ENCODE peak calls at places on chromosomes 5 and 9, in six cellular contexts. One of them, this sample, is unnamed. For H3K4me1, the result is how much of the 10 kb centered on the place peaks cover.

GRCh38 chr9:71349218-71349617 is 227.8 kb upstream of the TRPM3 start:
- DNase-seq in SJSA1: peak
- DNase-seq in A549: no peak
- DNase-seq in GM23248: peak
- DNase-seq in tibial nerve: no peak
- DNase-seq in small intestine: no peak
- DNase-seq in this sample: no peak

GRCh38 chr5:65831276-65831675 is 95.1 kb upstream of the ERBIN start:
- DNase-seq in tibial nerve: no peak
- DNase-seq in SJSA1: no peak
- DNase-seq in A549: no peak
- DNase-seq in small intestine: no peak
- DNase-seq in GM23248: no peak
- DNase-seq in this sample: no peak

GRCh38 chr5:348726-349125 is 27.2 kb downstream of the AHRR start:
- DNase-seq in A549: no peak
- DNase-seq in GM23248: no peak
- DNase-seq in tibial nerve: no peak
- DNase-seq in small intestine: no peak
- DNase-seq in SJSA1: no peak
- DNase-seq in this sample: no peak

GRCh38 chr9:125495137-125496119 is 211.6 kb downstream of the MAPKAP1 start:
- DNase-seq in SJSA1: no peak
- DNase-seq in A549: no peak
- DNase-seq in small intestine: no peak
- DNase-seq in GM23248: peak
- DNase-seq in tibial nerve: no peak
- DNase-seq in this sample: no peak

GRCh38 chr5:58469895-58470294 is 10.0 kb upstream of the PLK2 start:
- DNase-seq in tibial nerve: no peak
- DNase-seq in GM23248: no peak
- DNase-seq in SJSA1: no peak
- DNase-seq in A549: no peak
- DNase-seq in small intestine: no peak
- DNase-seq in this sample: no peak

GRCh38 chr9:137985637-137986071 is 108.1 kb downstream of the CACNA1B start:
- DNase-seq in small intestine: no peak
- DNase-seq in tibial nerve: no peak
- DNase-seq in A549: no peak
- DNase-seq in GM23248: no peak
- DNase-seq in SJSA1: no peak
- DNase-seq in this sample: no peak

GRCh38 chr5:90193185-90193822 is 216.3 kb downstream of the CETN3 start:
- DNase-seq in GM23248: no peak
- DNase-seq in small intestine: no peak
- DNase-seq in tibial nerve: no peak
- DNase-seq in SJSA1: no peak
- DNase-seq in A549: no peak
- DNase-seq in this sample: no peak

GRCh38 chr5:177452688-177453638 is 6.3 kb downstream of the PRR7 start:
- DNase-seq in tibial nerve: no peak
- DNase-seq in small intestine: peak
- DNase-seq in GM23248: peak
- DNase-seq in A549: no peak
- DNase-seq in SJSA1: no peak
- DNase-seq in this sample: no peak

GRCh38 chr9:33142531-33142930 is 24.6 kb downstream of the B4GALT1 start:
- DNase-seq in SJSA1: no peak
- DNase-seq in GM23248: no peak
- DNase-seq in small intestine: no peak
- DNase-seq in tibial nerve: no peak
- DNase-seq in A549: no peak
- DNase-seq in this sample: no peak

GRCh38 chr5:143664623-143665022 is 147.3 kb upstream of the HMHB1 start:
- DNase-seq in tibial nerve: no peak
- DNase-seq in small intestine: no peak
- DNase-seq in GM23248: no peak
- DNase-seq in A549: no peak
- DNase-seq in SJSA1: no peak
- DNase-seq in this sample: no peak

DNA sequence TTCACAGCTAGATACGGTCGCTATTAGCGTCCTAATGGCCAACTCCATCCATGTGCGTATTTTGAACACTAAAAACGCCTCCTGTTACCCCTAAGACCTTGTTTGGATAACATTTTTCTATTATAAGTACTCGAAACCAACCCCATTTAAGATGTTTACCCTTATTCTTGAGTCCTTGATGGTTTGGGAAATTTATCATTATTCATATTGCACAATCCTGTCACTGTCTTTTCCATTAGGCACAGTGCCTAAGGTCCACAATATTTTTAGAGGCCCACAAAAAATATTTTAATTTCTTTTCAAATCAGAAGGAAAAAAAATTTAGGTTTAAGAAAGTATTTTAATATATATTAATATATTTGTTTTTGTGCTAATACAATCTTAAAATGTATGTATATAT is 1.3 kb upstream of the LIFR start:
- DNase-seq in A549: no peak
- DNase-seq in GM23248: no peak
- DNase-seq in small intestine: no peak
- DNase-seq in SJSA1: no peak
- DNase-seq in tibial nerve: no peak
- DNase-seq in this sample: no peak
- H3K4me3 ChIP-seq in A549: peak
- H3K4me3 ChIP-seq in GM23248: peak
- H3K4me3 ChIP-seq in small intestine: no peak
- H3K4me3 ChIP-seq in SJSA1: peak
- H3K4me3 ChIP-seq in tibial nerve: peak
- H3K4me3 ChIP-seq in this sample: no peak

DNA sequence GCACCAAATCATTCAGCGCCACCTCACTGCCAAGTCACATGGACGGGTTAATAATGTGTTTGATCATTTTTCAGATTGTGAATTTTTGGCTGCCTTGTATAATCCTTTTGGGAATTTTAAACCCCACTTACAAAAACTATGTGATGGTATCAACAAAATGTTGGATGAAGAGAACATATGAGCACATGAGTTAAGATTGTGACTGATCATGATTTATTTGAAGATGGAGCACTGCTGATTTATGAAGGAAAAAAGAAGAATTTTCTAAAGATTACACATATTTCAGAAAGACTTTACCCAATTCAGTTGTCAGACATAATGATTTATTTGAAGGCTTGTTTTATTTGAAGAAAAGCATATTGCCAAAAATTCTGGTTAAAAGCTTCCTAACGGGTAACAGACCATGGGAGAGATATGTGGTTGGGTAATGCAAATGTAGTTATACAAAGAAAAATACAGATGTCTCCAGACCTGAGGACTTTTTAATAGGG is 37.4 kb downstream of the TNFAIP8 start:
- DNase-seq in A549: no peak
- DNase-seq in tibial nerve: no peak
- DNase-seq in SJSA1: no peak
- DNase-seq in GM23248: no peak
- DNase-seq in small intestine: no peak
- DNase-seq in this sample: no peak
- H3K4me1 ChIP-seq in A549: under half
- H3K4me1 ChIP-seq in tibial nerve: under half
- H3K4me1 ChIP-seq in SJSA1: under half
- H3K4me1 ChIP-seq in GM23248: under half
- H3K4me1 ChIP-seq in small intestine: under half
- H3K4me1 ChIP-seq in this sample: under half

GRCh38 chr5:169300468-169301385 is at the start of gene SLIT3:
- DNase-seq in small intestine: no peak
- DNase-seq in GM23248: peak
- DNase-seq in tibial nerve: peak
- DNase-seq in SJSA1: peak
- DNase-seq in A549: peak
- DNase-seq in this sample: no peak

GRCh38 chr5:169298193-169298592 is 2.7 kb downstream of the SLIT3 start:
- DNase-seq in GM23248: peak
- DNase-seq in A549: no peak
- DNase-seq in SJSA1: no peak
- DNase-seq in tibial nerve: no peak
- DNase-seq in small intestine: no peak
- DNase-seq in this sample: no peak

GRCh38 chr5:169301386-169301930 is 519 bp upstream of the SLIT3 start:
- DNase-seq in tibial nerve: no peak
- DNase-seq in small intestine: no peak
- DNase-seq in A549: peak
- DNase-seq in GM23248: peak
- DNase-seq in SJSA1: no peak
- DNase-seq in this sample: no peak

GRCh38 chr5:169299651-169300467 is 1.1 kb downstream of the SLIT3 start:
- DNase-seq in tibial nerve: no peak
- DNase-seq in GM23248: peak
- DNase-seq in SJSA1: no peak
- DNase-seq in A549: peak
- DNase-seq in small intestine: no peak
- DNase-seq in this sample: no peak

GRCh38 chr5:169299146-169299545 is 1.8 kb downstream of the SLIT3 start:
- DNase-seq in small intestine: no peak
- DNase-seq in tibial nerve: no peak
- DNase-seq in SJSA1: no peak
- DNase-seq in A549: peak
- DNase-seq in GM23248: peak
- DNase-seq in this sample: no peak
- H3K27ac ChIP-seq in small intestine: no peak
- H3K27ac ChIP-seq in tibial nerve: peak
- H3K27ac ChIP-seq in SJSA1: no peak
- H3K27ac ChIP-seq in A549: peak
- H3K27ac ChIP-seq in GM23248: peak
- H3K27ac ChIP-seq in this sample: no peak

DNA sequence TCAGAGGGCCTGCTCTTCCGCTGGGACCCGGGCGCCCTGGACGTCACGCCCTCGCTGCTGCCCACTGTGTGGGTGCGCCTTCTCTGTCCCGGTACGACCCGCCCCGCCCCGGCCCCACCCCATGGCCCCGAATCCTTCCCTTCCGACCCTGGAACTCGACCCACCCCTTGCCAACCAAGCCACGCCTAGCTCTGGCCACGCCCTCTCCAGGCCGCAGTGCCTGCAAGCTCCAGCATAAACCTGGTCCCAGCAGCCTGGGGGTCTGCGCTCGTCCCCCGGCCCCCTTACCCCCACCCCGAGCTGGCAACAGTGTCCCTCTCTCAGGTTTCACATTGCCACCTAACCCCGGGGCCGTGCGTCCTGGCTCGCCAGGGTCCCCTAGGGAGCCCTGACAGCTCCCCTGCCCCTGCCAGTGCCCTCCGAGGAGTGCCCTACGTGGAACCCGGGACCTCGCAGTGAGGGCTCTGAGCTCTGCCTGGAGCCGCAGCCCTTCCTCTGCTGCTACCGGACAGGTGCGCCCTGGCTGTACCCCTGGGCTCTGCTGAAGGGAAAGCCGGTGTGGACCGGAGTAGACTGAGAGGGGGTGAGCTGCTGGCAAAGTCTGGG is 3.4 kb downstream of the ADGRD2 start:
- DNase-seq in GM23248: no peak
- DNase-seq in small intestine: peak
- DNase-seq in tibial nerve: no peak
- DNase-seq in A549: peak
- DNase-seq in SJSA1: no peak
- DNase-seq in this sample: no peak
- H3K4me3 ChIP-seq in GM23248: no peak
- H3K4me3 ChIP-seq in small intestine: no peak
- H3K4me3 ChIP-seq in tibial nerve: no peak
- H3K4me3 ChIP-seq in A549: peak
- H3K4me3 ChIP-seq in SJSA1: no peak
- H3K4me3 ChIP-seq in this sample: no peak

DNA sequence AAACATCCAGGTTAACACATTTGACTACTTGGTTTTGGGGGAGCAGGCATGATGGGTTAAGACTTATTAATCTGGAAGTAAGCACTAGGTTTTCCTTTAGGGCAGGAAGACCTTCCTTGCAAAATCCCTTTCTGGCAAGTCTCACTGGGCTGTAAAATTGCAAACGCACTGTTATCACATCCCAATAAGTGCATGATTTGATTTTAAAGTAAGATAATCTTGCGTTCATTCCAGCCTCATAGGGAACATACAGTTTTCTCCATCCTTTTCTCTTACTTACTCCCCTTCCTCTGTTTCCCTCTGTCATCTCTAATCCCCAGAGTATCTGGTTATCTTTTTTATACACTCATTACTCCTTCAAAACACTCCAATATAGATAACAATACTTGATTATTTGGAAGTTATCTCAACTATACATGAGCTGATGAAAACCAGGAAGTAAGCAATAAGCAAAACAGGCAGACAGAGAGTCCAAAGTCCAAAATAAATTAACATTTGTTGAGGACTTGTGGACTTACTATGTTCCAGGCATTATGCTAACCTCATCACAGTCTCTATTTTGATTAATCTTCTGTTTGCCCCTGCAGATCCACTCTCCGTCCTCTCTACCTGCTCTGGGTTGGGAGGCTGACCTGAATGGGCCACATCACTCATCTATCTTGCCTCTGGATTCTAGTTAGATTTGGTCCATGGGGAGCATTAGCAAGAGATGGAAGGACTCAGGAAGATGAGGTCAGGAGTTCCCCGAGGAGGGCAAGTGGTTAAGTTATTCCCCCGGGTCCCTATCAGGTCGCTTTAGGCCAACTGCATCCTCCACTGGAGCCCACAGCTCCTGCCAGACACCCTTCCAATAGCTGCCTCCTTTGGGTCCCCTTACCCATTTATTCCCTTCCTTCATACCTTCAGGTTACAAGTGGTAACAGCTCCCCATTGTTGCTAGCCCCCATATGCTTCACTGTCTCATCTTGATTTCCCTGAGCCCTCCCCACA is 60.2 kb downstream of the SLC22A5 start:
- DNase-seq in SJSA1: no peak
- DNase-seq in small intestine: peak
- DNase-seq in GM23248: no peak
- DNase-seq in tibial nerve: no peak
- DNase-seq in A549: no peak
- DNase-seq in this sample: no peak
- H3K4me1 ChIP-seq in SJSA1: half or more
- H3K4me1 ChIP-seq in small intestine: under half
- H3K4me1 ChIP-seq in GM23248: under half
- H3K4me1 ChIP-seq in tibial nerve: under half
- H3K4me1 ChIP-seq in A549: under half
- H3K4me1 ChIP-seq in this sample: half or more

DNA sequence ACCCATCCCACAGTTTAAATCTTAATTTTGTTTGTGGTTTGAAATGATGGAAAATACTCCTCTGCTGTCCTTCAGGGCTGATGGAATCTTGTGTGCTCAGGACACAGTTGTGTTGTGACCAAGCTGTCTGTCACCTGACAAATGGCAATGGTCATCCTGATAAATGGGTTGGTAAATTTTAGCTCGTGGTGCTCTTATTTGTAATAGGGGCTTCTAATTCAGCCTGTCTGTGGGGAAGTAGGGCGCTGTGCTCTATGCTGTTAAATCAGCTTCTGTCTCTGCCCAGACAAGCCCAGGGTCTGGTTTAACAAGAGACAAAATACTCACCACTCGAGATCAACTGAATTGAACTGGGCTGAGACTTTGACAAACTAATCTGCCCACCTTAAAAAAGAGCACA is 4.5 kb downstream of the LRRTM2 start:
- DNase-seq in A549: no peak
- DNase-seq in small intestine: no peak
- DNase-seq in GM23248: no peak
- DNase-seq in SJSA1: no peak
- DNase-seq in tibial nerve: no peak
- DNase-seq in this sample: no peak
- H3K27ac ChIP-seq in A549: no peak
- H3K27ac ChIP-seq in small intestine: no peak
- H3K27ac ChIP-seq in GM23248: no peak
- H3K27ac ChIP-seq in SJSA1: no peak
- H3K27ac ChIP-seq in tibial nerve: peak
- H3K27ac ChIP-seq in this sample: no peak

GRCh38 chr5:68049053-68049713 is 166.4 kb upstream of the PIK3R1 start:
- DNase-seq in SJSA1: no peak
- DNase-seq in GM23248: peak
- DNase-seq in tibial nerve: no peak
- DNase-seq in small intestine: peak
- DNase-seq in A549: no peak
- DNase-seq in this sample: no peak
- H3K4me3 ChIP-seq in SJSA1: no peak
- H3K4me3 ChIP-seq in GM23248: no peak
- H3K4me3 ChIP-seq in tibial nerve: no peak
- H3K4me3 ChIP-seq in small intestine: no peak
- H3K4me3 ChIP-seq in A549: no peak
- H3K4me3 ChIP-seq in this sample: no peak